ENCODE peak calls at places on chromosomes 1 and 21, in ten cellular contexts. One of them, this sample, is unnamed.

GRCh38 chr1:6252374-6252710 is 8.4 kb downstream of the HES3 start:
- DNase-seq in HuH-7: no peak
- DNase-seq in effector memory CD4-positive, alpha-beta T cell: no peak
- DNase-seq in CD8-positive, alpha-beta memory T cell: no peak
- DNase-seq in left kidney: no peak
- DNase-seq in breast epithelium: no peak
- DNase-seq in activated CD4-positive, alpha-beta T cell treated with anti-CD3 and anti-CD28 coated beads, Interleukin-2, amount 50 U/mL, for 1 hour: no peak
- DNase-seq in stimulated activated naive B cell treated with anti-CD40 and anti-IgM and Interleukin-4, amounts not matched to agents 10 μg/mL and 1 μg/mL and 100 μg/mL, for 72 hours: no peak
- DNase-seq in dorsolateral prefrontal cortex: no peak
- DNase-seq in EH: no peak
- DNase-seq in this sample: no peak

GRCh38 chr1:22751124-22751531 is 40.5 kb downstream of the EPHB2 start:
- DNase-seq in HuH-7: no peak
- DNase-seq in effector memory CD4-positive, alpha-beta T cell: no peak
- DNase-seq in CD8-positive, alpha-beta memory T cell: no peak
- DNase-seq in left kidney: no peak
- DNase-seq in breast epithelium: no peak
- DNase-seq in activated CD4-positive, alpha-beta T cell treated with anti-CD3 and anti-CD28 coated beads, Interleukin-2, amount 50 U/mL, for 1 hour: no peak
- DNase-seq in stimulated activated naive B cell treated with anti-CD40 and anti-IgM and Interleukin-4, amounts not matched to agents 10 μg/mL and 1 μg/mL and 100 μg/mL, for 72 hours: no peak
- DNase-seq in dorsolateral prefrontal cortex: no peak
- DNase-seq in EH: no peak
- DNase-seq in this sample: no peak

GRCh38 chr1:219582865-219583264 is 30.0 kb downstream of the ZC3H11B start:
- DNase-seq in HuH-7: no peak
- DNase-seq in effector memory CD4-positive, alpha-beta T cell: no peak
- DNase-seq in CD8-positive, alpha-beta memory T cell: no peak
- DNase-seq in left kidney: no peak
- DNase-seq in breast epithelium: no peak
- DNase-seq in activated CD4-positive, alpha-beta T cell treated with anti-CD3 and anti-CD28 coated beads, Interleukin-2, amount 50 U/mL, for 1 hour: no peak
- DNase-seq in stimulated activated naive B cell treated with anti-CD40 and anti-IgM and Interleukin-4, amounts not matched to agents 10 μg/mL and 1 μg/mL and 100 μg/mL, for 72 hours: no peak
- DNase-seq in dorsolateral prefrontal cortex: no peak
- DNase-seq in EH: no peak
- DNase-seq in this sample: no peak

GRCh38 chr1:177780096-177780700 is 189.7 kb downstream of the SEC16B start:
- DNase-seq in HuH-7: peak
- DNase-seq in effector memory CD4-positive, alpha-beta T cell: no peak
- DNase-seq in CD8-positive, alpha-beta memory T cell: no peak
- DNase-seq in left kidney: peak
- DNase-seq in breast epithelium: no peak
- DNase-seq in activated CD4-positive, alpha-beta T cell treated with anti-CD3 and anti-CD28 coated beads, Interleukin-2, amount 50 U/mL, for 1 hour: no peak
- DNase-seq in stimulated activated naive B cell treated with anti-CD40 and anti-IgM and Interleukin-4, amounts not matched to agents 10 μg/mL and 1 μg/mL and 100 μg/mL, for 72 hours: no peak
- DNase-seq in dorsolateral prefrontal cortex: no peak
- DNase-seq in EH: peak
- DNase-seq in this sample: no peak

GRCh38 chr21:45208627-45208951 is 79.1 kb downstream of the POFUT2 start:
- DNase-seq in HuH-7: no peak
- DNase-seq in effector memory CD4-positive, alpha-beta T cell: no peak
- DNase-seq in CD8-positive, alpha-beta memory T cell: no peak
- DNase-seq in left kidney: no peak
- DNase-seq in breast epithelium: no peak
- DNase-seq in activated CD4-positive, alpha-beta T cell treated with anti-CD3 and anti-CD28 coated beads, Interleukin-2, amount 50 U/mL, for 1 hour: no peak
- DNase-seq in stimulated activated naive B cell treated with anti-CD40 and anti-IgM and Interleukin-4, amounts not matched to agents 10 μg/mL and 1 μg/mL and 100 μg/mL, for 72 hours: no peak
- DNase-seq in dorsolateral prefrontal cortex: no peak
- DNase-seq in EH: peak
- DNase-seq in this sample: no peak

GRCh38 chr1:245512181-245512888 is 357.6 kb downstream of the KIF26B start:
- DNase-seq in HuH-7: no peak
- DNase-seq in effector memory CD4-positive, alpha-beta T cell: no peak
- DNase-seq in CD8-positive, alpha-beta memory T cell: no peak
- DNase-seq in left kidney: peak
- DNase-seq in breast epithelium: no peak
- DNase-seq in activated CD4-positive, alpha-beta T cell treated with anti-CD3 and anti-CD28 coated beads, Interleukin-2, amount 50 U/mL, for 1 hour: no peak
- DNase-seq in stimulated activated naive B cell treated with anti-CD40 and anti-IgM and Interleukin-4, amounts not matched to agents 10 μg/mL and 1 μg/mL and 100 μg/mL, for 72 hours: no peak
- DNase-seq in dorsolateral prefrontal cortex: no peak
- DNase-seq in EH: peak
- DNase-seq in this sample: no peak

GRCh38 chr1:70426154-70427131 is 15.4 kb downstream of the CTH start:
- DNase-seq in HuH-7: no peak
- DNase-seq in effector memory CD4-positive, alpha-beta T cell: no peak
- DNase-seq in CD8-positive, alpha-beta memory T cell: no peak
- DNase-seq in left kidney: no peak
- DNase-seq in breast epithelium: no peak
- DNase-seq in activated CD4-positive, alpha-beta T cell treated with anti-CD3 and anti-CD28 coated beads, Interleukin-2, amount 50 U/mL, for 1 hour: no peak
- DNase-seq in stimulated activated naive B cell treated with anti-CD40 and anti-IgM and Interleukin-4, amounts not matched to agents 10 μg/mL and 1 μg/mL and 100 μg/mL, for 72 hours: no peak
- DNase-seq in dorsolateral prefrontal cortex: no peak
- DNase-seq in EH: no peak
- DNase-seq in this sample: no peak

GRCh38 chr21:37008705-37009104 is 2.2 kb downstream of the RIPPLY3 start:
- DNase-seq in HuH-7: no peak
- DNase-seq in effector memory CD4-positive, alpha-beta T cell: no peak
- DNase-seq in CD8-positive, alpha-beta memory T cell: no peak
- DNase-seq in left kidney: no peak
- DNase-seq in breast epithelium: no peak
- DNase-seq in activated CD4-positive, alpha-beta T cell treated with anti-CD3 and anti-CD28 coated beads, Interleukin-2, amount 50 U/mL, for 1 hour: no peak
- DNase-seq in stimulated activated naive B cell treated with anti-CD40 and anti-IgM and Interleukin-4, amounts not matched to agents 10 μg/mL and 1 μg/mL and 100 μg/mL, for 72 hours: no peak
- DNase-seq in dorsolateral prefrontal cortex: no peak
- DNase-seq in EH: no peak
- DNase-seq in this sample: no peak

GRCh38 chr1:50080904-50081586 is 27.7 kb upstream of the ELAVL4 start:
- DNase-seq in HuH-7: peak
- DNase-seq in effector memory CD4-positive, alpha-beta T cell: no peak
- DNase-seq in CD8-positive, alpha-beta memory T cell: no peak
- DNase-seq in left kidney: peak
- DNase-seq in breast epithelium: no peak
- DNase-seq in activated CD4-positive, alpha-beta T cell treated with anti-CD3 and anti-CD28 coated beads, Interleukin-2, amount 50 U/mL, for 1 hour: no peak
- DNase-seq in stimulated activated naive B cell treated with anti-CD40 and anti-IgM and Interleukin-4, amounts not matched to agents 10 μg/mL and 1 μg/mL and 100 μg/mL, for 72 hours: no peak
- DNase-seq in dorsolateral prefrontal cortex: no peak
- DNase-seq in EH: no peak
- DNase-seq in this sample: no peak

GRCh38 chr1:153359241-153359640 is 1.6 kb downstream of the S100A9 start:
- DNase-seq in HuH-7: no peak
- DNase-seq in effector memory CD4-positive, alpha-beta T cell: no peak
- DNase-seq in CD8-positive, alpha-beta memory T cell: no peak
- DNase-seq in left kidney: no peak
- DNase-seq in breast epithelium: no peak
- DNase-seq in activated CD4-positive, alpha-beta T cell treated with anti-CD3 and anti-CD28 coated beads, Interleukin-2, amount 50 U/mL, for 1 hour: no peak
- DNase-seq in stimulated activated naive B cell treated with anti-CD40 and anti-IgM and Interleukin-4, amounts not matched to agents 10 μg/mL and 1 μg/mL and 100 μg/mL, for 72 hours: no peak
- DNase-seq in dorsolateral prefrontal cortex: no peak
- DNase-seq in EH: no peak
- DNase-seq in this sample: no peak

GRCh38 chr1:219837274-219837993 is 90.9 kb downstream of the SLC30A10 start:
- DNase-seq in HuH-7: no peak
- DNase-seq in effector memory CD4-positive, alpha-beta T cell: no peak
- DNase-seq in CD8-positive, alpha-beta memory T cell: no peak
- DNase-seq in left kidney: peak
- DNase-seq in breast epithelium: no peak
- DNase-seq in activated CD4-positive, alpha-beta T cell treated with anti-CD3 and anti-CD28 coated beads, Interleukin-2, amount 50 U/mL, for 1 hour: no peak
- DNase-seq in stimulated activated naive B cell treated with anti-CD40 and anti-IgM and Interleukin-4, amounts not matched to agents 10 μg/mL and 1 μg/mL and 100 μg/mL, for 72 hours: no peak
- DNase-seq in dorsolateral prefrontal cortex: no peak
- DNase-seq in EH: peak
- DNase-seq in this sample: peak

GRCh38 chr1:199404191-199404590 is 623.3 kb upstream of the NR5A2 start:
- DNase-seq in HuH-7: no peak
- DNase-seq in effector memory CD4-positive, alpha-beta T cell: no peak
- DNase-seq in CD8-positive, alpha-beta memory T cell: no peak
- DNase-seq in left kidney: no peak
- DNase-seq in breast epithelium: no peak
- DNase-seq in activated CD4-positive, alpha-beta T cell treated with anti-CD3 and anti-CD28 coated beads, Interleukin-2, amount 50 U/mL, for 1 hour: no peak
- DNase-seq in stimulated activated naive B cell treated with anti-CD40 and anti-IgM and Interleukin-4, amounts not matched to agents 10 μg/mL and 1 μg/mL and 100 μg/mL, for 72 hours: no peak
- DNase-seq in dorsolateral prefrontal cortex: no peak
- DNase-seq in EH: peak
- DNase-seq in this sample: no peak

GRCh38 chr1:41520951-41521742 is 36.7 kb upstream of the EDN2 start:
- DNase-seq in HuH-7: no peak
- DNase-seq in effector memory CD4-positive, alpha-beta T cell: no peak
- DNase-seq in CD8-positive, alpha-beta memory T cell: no peak
- DNase-seq in left kidney: no peak
- DNase-seq in breast epithelium: no peak
- DNase-seq in activated CD4-positive, alpha-beta T cell treated with anti-CD3 and anti-CD28 coated beads, Interleukin-2, amount 50 U/mL, for 1 hour: no peak
- DNase-seq in stimulated activated naive B cell treated with anti-CD40 and anti-IgM and Interleukin-4, amounts not matched to agents 10 μg/mL and 1 μg/mL and 100 μg/mL, for 72 hours: no peak
- DNase-seq in dorsolateral prefrontal cortex: no peak
- DNase-seq in EH: no peak
- DNase-seq in this sample: no peak

GRCh38 chr1:212967767-212968166 is 17.4 kb downstream of the VASH2 start:
- DNase-seq in HuH-7: peak
- DNase-seq in effector memory CD4-positive, alpha-beta T cell: no peak
- DNase-seq in CD8-positive, alpha-beta memory T cell: no peak
- DNase-seq in left kidney: peak
- DNase-seq in breast epithelium: no peak
- DNase-seq in activated CD4-positive, alpha-beta T cell treated with anti-CD3 and anti-CD28 coated beads, Interleukin-2, amount 50 U/mL, for 1 hour: no peak
- DNase-seq in stimulated activated naive B cell treated with anti-CD40 and anti-IgM and Interleukin-4, amounts not matched to agents 10 μg/mL and 1 μg/mL and 100 μg/mL, for 72 hours: no peak
- DNase-seq in dorsolateral prefrontal cortex: no peak
- DNase-seq in EH: peak
- DNase-seq in this sample: peak

GRCh38 chr1:53408013-53408754 is 51.0 kb upstream of the DMRTB1 start:
- DNase-seq in HuH-7: no peak
- DNase-seq in effector memory CD4-positive, alpha-beta T cell: no peak
- DNase-seq in CD8-positive, alpha-beta memory T cell: no peak
- DNase-seq in left kidney: no peak
- DNase-seq in breast epithelium: no peak
- DNase-seq in activated CD4-positive, alpha-beta T cell treated with anti-CD3 and anti-CD28 coated beads, Interleukin-2, amount 50 U/mL, for 1 hour: no peak
- DNase-seq in stimulated activated naive B cell treated with anti-CD40 and anti-IgM and Interleukin-4, amounts not matched to agents 10 μg/mL and 1 μg/mL and 100 μg/mL, for 72 hours: no peak
- DNase-seq in dorsolateral prefrontal cortex: no peak
- DNase-seq in EH: peak
- DNase-seq in this sample: no peak

GRCh38 chr1:186819140-186819539 is 9.6 kb upstream of the PLA2G4A start:
- DNase-seq in HuH-7: no peak
- DNase-seq in effector memory CD4-positive, alpha-beta T cell: no peak
- DNase-seq in CD8-positive, alpha-beta memory T cell: no peak
- DNase-seq in left kidney: no peak
- DNase-seq in breast epithelium: no peak
- DNase-seq in activated CD4-positive, alpha-beta T cell treated with anti-CD3 and anti-CD28 coated beads, Interleukin-2, amount 50 U/mL, for 1 hour: no peak
- DNase-seq in stimulated activated naive B cell treated with anti-CD40 and anti-IgM and Interleukin-4, amounts not matched to agents 10 μg/mL and 1 μg/mL and 100 μg/mL, for 72 hours: no peak
- DNase-seq in dorsolateral prefrontal cortex: no peak
- DNase-seq in EH: peak
- DNase-seq in this sample: no peak

GRCh38 chr1:58584082-58584895 is 7.2 kb upstream of the TACSTD2 start:
- DNase-seq in HuH-7: peak
- DNase-seq in effector memory CD4-positive, alpha-beta T cell: no peak
- DNase-seq in CD8-positive, alpha-beta memory T cell: no peak
- DNase-seq in left kidney: no peak
- DNase-seq in breast epithelium: no peak
- DNase-seq in activated CD4-positive, alpha-beta T cell treated with anti-CD3 and anti-CD28 coated beads, Interleukin-2, amount 50 U/mL, for 1 hour: no peak
- DNase-seq in stimulated activated naive B cell treated with anti-CD40 and anti-IgM and Interleukin-4, amounts not matched to agents 10 μg/mL and 1 μg/mL and 100 μg/mL, for 72 hours: no peak
- DNase-seq in dorsolateral prefrontal cortex: no peak
- DNase-seq in EH: peak
- DNase-seq in this sample: no peak

GRCh38 chr1:67685558-67686271 is 714 bp downstream of the GADD45A start:
- DNase-seq in HuH-7: no peak
- DNase-seq in effector memory CD4-positive, alpha-beta T cell: peak
- DNase-seq in CD8-positive, alpha-beta memory T cell: peak
- DNase-seq in left kidney: peak
- DNase-seq in breast epithelium: peak
- DNase-seq in activated CD4-positive, alpha-beta T cell treated with anti-CD3 and anti-CD28 coated beads, Interleukin-2, amount 50 U/mL, for 1 hour: peak
- DNase-seq in stimulated activated naive B cell treated with anti-CD40 and anti-IgM and Interleukin-4, amounts not matched to agents 10 μg/mL and 1 μg/mL and 100 μg/mL, for 72 hours: peak
- DNase-seq in dorsolateral prefrontal cortex: peak
- DNase-seq in EH: peak
- DNase-seq in this sample: no peak

GRCh38 chr1:160078392-160079195 is 2.7 kb upstream of the KCNJ9 start:
- DNase-seq in HuH-7: peak
- DNase-seq in effector memory CD4-positive, alpha-beta T cell: peak
- DNase-seq in CD8-positive, alpha-beta memory T cell: peak
- DNase-seq in left kidney: peak
- DNase-seq in breast epithelium: no peak
- DNase-seq in activated CD4-positive, alpha-beta T cell treated with anti-CD3 and anti-CD28 coated beads, Interleukin-2, amount 50 U/mL, for 1 hour: peak
- DNase-seq in stimulated activated naive B cell treated with anti-CD40 and anti-IgM and Interleukin-4, amounts not matched to agents 10 μg/mL and 1 μg/mL and 100 μg/mL, for 72 hours: peak
- DNase-seq in dorsolateral prefrontal cortex: peak
- DNase-seq in EH: peak
- DNase-seq in this sample: no peak

GRCh38 chr1:29255134-29255666 is 18.9 kb downstream of the PTPRU start:
- DNase-seq in HuH-7: no peak
- DNase-seq in effector memory CD4-positive, alpha-beta T cell: no peak
- DNase-seq in CD8-positive, alpha-beta memory T cell: no peak
- DNase-seq in left kidney: no peak
- DNase-seq in breast epithelium: no peak
- DNase-seq in activated CD4-positive, alpha-beta T cell treated with anti-CD3 and anti-CD28 coated beads, Interleukin-2, amount 50 U/mL, for 1 hour: no peak
- DNase-seq in stimulated activated naive B cell treated with anti-CD40 and anti-IgM and Interleukin-4, amounts not matched to agents 10 μg/mL and 1 μg/mL and 100 μg/mL, for 72 hours: no peak
- DNase-seq in dorsolateral prefrontal cortex: peak
- DNase-seq in EH: no peak
- DNase-seq in this sample: no peak

GRCh38 chr1:54995835-54996234 is 2.9 kb upstream of the BSND start:
- DNase-seq in HuH-7: no peak
- DNase-seq in effector memory CD4-positive, alpha-beta T cell: peak
- DNase-seq in CD8-positive, alpha-beta memory T cell: peak
- DNase-seq in left kidney: no peak
- DNase-seq in breast epithelium: no peak
- DNase-seq in activated CD4-positive, alpha-beta T cell treated with anti-CD3 and anti-CD28 coated beads, Interleukin-2, amount 50 U/mL, for 1 hour: peak
- DNase-seq in stimulated activated naive B cell treated with anti-CD40 and anti-IgM and Interleukin-4, amounts not matched to agents 10 μg/mL and 1 μg/mL and 100 μg/mL, for 72 hours: no peak
- DNase-seq in dorsolateral prefrontal cortex: no peak
- DNase-seq in EH: no peak
- DNase-seq in this sample: no peak

GRCh38 chr1:55140546-55140983 is 74.6 kb downstream of the USP24 start:
- DNase-seq in HuH-7: peak
- DNase-seq in effector memory CD4-positive, alpha-beta T cell: peak
- DNase-seq in CD8-positive, alpha-beta memory T cell: peak
- DNase-seq in left kidney: peak
- DNase-seq in breast epithelium: no peak
- DNase-seq in activated CD4-positive, alpha-beta T cell treated with anti-CD3 and anti-CD28 coated beads, Interleukin-2, amount 50 U/mL, for 1 hour: peak
- DNase-seq in stimulated activated naive B cell treated with anti-CD40 and anti-IgM and Interleukin-4, amounts not matched to agents 10 μg/mL and 1 μg/mL and 100 μg/mL, for 72 hours: peak
- DNase-seq in dorsolateral prefrontal cortex: peak
- DNase-seq in EH: peak
- DNase-seq in this sample: peak

GRCh38 chr21:39141502-39141901 is 41.7 kb downstream of the PSMG1 start:
- DNase-seq in HuH-7: no peak
- DNase-seq in effector memory CD4-positive, alpha-beta T cell: no peak
- DNase-seq in CD8-positive, alpha-beta memory T cell: no peak
- DNase-seq in left kidney: no peak
- DNase-seq in breast epithelium: no peak
- DNase-seq in activated CD4-positive, alpha-beta T cell treated with anti-CD3 and anti-CD28 coated beads, Interleukin-2, amount 50 U/mL, for 1 hour: no peak
- DNase-seq in stimulated activated naive B cell treated with anti-CD40 and anti-IgM and Interleukin-4, amounts not matched to agents 10 μg/mL and 1 μg/mL and 100 μg/mL, for 72 hours: no peak
- DNase-seq in dorsolateral prefrontal cortex: no peak
- DNase-seq in EH: peak
- DNase-seq in this sample: no peak

This sample was measured in iPS DF 19.7.